ENCODE peak calls at places on chromosomes 11 and 22, in nine cellular contexts. One of them, this sample, is unnamed.

GRCh38 chr11:1406571-1407485 is 17.1 kb downstream of the BRSK2 start:
- DNase-seq in AG10803: no peak
- DNase-seq in Karpas-422: no peak
- DNase-seq in GM06990: no peak
- DNase-seq in HFF-Myc: no peak
- DNase-seq in suprapubic skin: no peak
- DNase-seq in cardiac muscle cell: no peak
- DNase-seq in CD4-positive, CD25-positive, alpha-beta regulatory T cell: no peak
- DNase-seq in PC-3: no peak
- DNase-seq in this sample: no peak

GRCh38 chr11:121099885-121100284 is 1.2 kb upstream of the TECTA start:
- DNase-seq in HFF-Myc: no peak
- DNase-seq in suprapubic skin: no peak
- DNase-seq in AG10803: peak
- DNase-seq in cardiac muscle cell: no peak
- DNase-seq in PC-3: peak
- DNase-seq in CD4-positive, CD25-positive, alpha-beta regulatory T cell: no peak
- DNase-seq in GM06990: no peak
- DNase-seq in Karpas-422: no peak
- DNase-seq in this sample: no peak

GRCh38 chr11:103601230-103601846 is 435.1 kb upstream of the DDI1 start:
- DNase-seq in Karpas-422: peak
- DNase-seq in cardiac muscle cell: peak
- DNase-seq in CD4-positive, CD25-positive, alpha-beta regulatory T cell: no peak
- DNase-seq in suprapubic skin: no peak
- DNase-seq in AG10803: peak
- DNase-seq in GM06990: no peak
- DNase-seq in HFF-Myc: peak
- DNase-seq in PC-3: peak
- DNase-seq in this sample: peak

GRCh38 chr11:97908354-97908753 is 1112.4 kb upstream of the CNTN5 start:
- DNase-seq in AG10803: no peak
- DNase-seq in cardiac muscle cell: no peak
- DNase-seq in Karpas-422: no peak
- DNase-seq in GM06990: no peak
- DNase-seq in PC-3: no peak
- DNase-seq in CD4-positive, CD25-positive, alpha-beta regulatory T cell: no peak
- DNase-seq in suprapubic skin: no peak
- DNase-seq in HFF-Myc: no peak
- DNase-seq in this sample: no peak

GRCh38 chr22:23815781-23816551 is 22.8 kb downstream of the DERL3 start:
- DNase-seq in cardiac muscle cell: no peak
- DNase-seq in PC-3: no peak
- DNase-seq in Karpas-422: no peak
- DNase-seq in GM06990: no peak
- DNase-seq in CD4-positive, CD25-positive, alpha-beta regulatory T cell: no peak
- DNase-seq in HFF-Myc: no peak
- DNase-seq in AG10803: peak
- DNase-seq in suprapubic skin: no peak
- DNase-seq in this sample: no peak

GRCh38 chr22:23380911-23381310 is 199.2 kb downstream of the IGLL1 start:
- DNase-seq in suprapubic skin: peak
- DNase-seq in HFF-Myc: no peak
- DNase-seq in AG10803: no peak
- DNase-seq in PC-3: no peak
- DNase-seq in GM06990: no peak
- DNase-seq in cardiac muscle cell: no peak
- DNase-seq in CD4-positive, CD25-positive, alpha-beta regulatory T cell: no peak
- DNase-seq in Karpas-422: no peak
- DNase-seq in this sample: no peak

GRCh38 chr11:121794671-121795070 is 321.3 kb downstream of the BLID start:
- DNase-seq in suprapubic skin: no peak
- DNase-seq in PC-3: no peak
- DNase-seq in GM06990: no peak
- DNase-seq in AG10803: no peak
- DNase-seq in Karpas-422: no peak
- DNase-seq in cardiac muscle cell: no peak
- DNase-seq in CD4-positive, CD25-positive, alpha-beta regulatory T cell: no peak
- DNase-seq in HFF-Myc: no peak
- DNase-seq in this sample: no peak

GRCh38 chr11:95092549-95093324 is 3.1 kb downstream of the ENDOD1 start:
- DNase-seq in Karpas-422: peak
- DNase-seq in cardiac muscle cell: peak
- DNase-seq in PC-3: peak
- DNase-seq in GM06990: no peak
- DNase-seq in HFF-Myc: no peak
- DNase-seq in CD4-positive, CD25-positive, alpha-beta regulatory T cell: peak
- DNase-seq in suprapubic skin: no peak
- DNase-seq in AG10803: peak
- DNase-seq in this sample: no peak

GRCh38 chr22:25059438-25059837 is 106.9 kb downstream of the KIAA1671 start:
- DNase-seq in CD4-positive, CD25-positive, alpha-beta regulatory T cell: no peak
- DNase-seq in GM06990: no peak
- DNase-seq in PC-3: no peak
- DNase-seq in cardiac muscle cell: no peak
- DNase-seq in AG10803: no peak
- DNase-seq in Karpas-422: no peak
- DNase-seq in HFF-Myc: no peak
- DNase-seq in suprapubic skin: no peak
- DNase-seq in this sample: no peak

GRCh38 chr11:124602193-124602592 is 9.0 kb upstream of the PANX3 start:
- DNase-seq in AG10803: peak
- DNase-seq in GM06990: no peak
- DNase-seq in CD4-positive, CD25-positive, alpha-beta regulatory T cell: no peak
- DNase-seq in suprapubic skin: no peak
- DNase-seq in Karpas-422: no peak
- DNase-seq in HFF-Myc: no peak
- DNase-seq in PC-3: peak
- DNase-seq in cardiac muscle cell: no peak
- DNase-seq in this sample: no peak

GRCh38 chr11:79708319-79708928 is 267.6 kb upstream of the TENM4 start:
- DNase-seq in GM06990: no peak
- DNase-seq in Karpas-422: peak
- DNase-seq in PC-3: peak
- DNase-seq in cardiac muscle cell: peak
- DNase-seq in HFF-Myc: peak
- DNase-seq in suprapubic skin: no peak
- DNase-seq in AG10803: peak
- DNase-seq in CD4-positive, CD25-positive, alpha-beta regulatory T cell: no peak
- DNase-seq in this sample: no peak

DNA sequence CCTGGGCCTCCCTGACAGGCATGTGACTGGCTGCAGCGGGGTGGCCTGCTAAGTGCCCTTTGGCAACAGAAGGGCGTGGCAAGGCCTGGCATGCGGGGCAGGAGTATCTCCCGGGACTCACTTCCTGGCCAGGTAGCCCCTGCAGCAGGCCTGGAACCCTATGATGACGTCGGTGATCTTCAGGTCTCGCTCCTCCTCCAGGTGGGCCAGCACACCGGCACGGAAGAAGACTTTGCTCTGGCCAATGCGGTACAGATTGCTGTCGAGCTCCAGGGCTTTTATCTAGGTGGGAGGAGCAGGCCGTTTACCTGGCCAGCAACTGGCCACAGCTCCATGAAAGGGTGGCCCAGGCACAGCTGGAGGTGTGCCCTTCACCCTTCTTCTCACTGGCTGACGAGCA is 50.9 kb downstream of the APOL1 start:
- DNase-seq in GM06990: no peak
- DNase-seq in suprapubic skin: no peak
- DNase-seq in CD4-positive, CD25-positive, alpha-beta regulatory T cell: no peak
- DNase-seq in HFF-Myc: no peak
- DNase-seq in PC-3: peak
- DNase-seq in AG10803: no peak
- DNase-seq in Karpas-422: no peak
- DNase-seq in cardiac muscle cell: no peak
- DNase-seq in this sample: no peak
- H3K4me3 ChIP-seq in GM06990: no peak
- H3K4me3 ChIP-seq in suprapubic skin: no peak
- H3K4me3 ChIP-seq in CD4-positive, CD25-positive, alpha-beta regulatory T cell: no peak
- H3K4me3 ChIP-seq in HFF-Myc: no peak
- H3K4me3 ChIP-seq in PC-3: no peak
- H3K4me3 ChIP-seq in AG10803: no peak
- H3K4me3 ChIP-seq in Karpas-422: no peak
- H3K4me3 ChIP-seq in cardiac muscle cell: no peak
- H3K4me3 ChIP-seq in this sample: no peak

DNA sequence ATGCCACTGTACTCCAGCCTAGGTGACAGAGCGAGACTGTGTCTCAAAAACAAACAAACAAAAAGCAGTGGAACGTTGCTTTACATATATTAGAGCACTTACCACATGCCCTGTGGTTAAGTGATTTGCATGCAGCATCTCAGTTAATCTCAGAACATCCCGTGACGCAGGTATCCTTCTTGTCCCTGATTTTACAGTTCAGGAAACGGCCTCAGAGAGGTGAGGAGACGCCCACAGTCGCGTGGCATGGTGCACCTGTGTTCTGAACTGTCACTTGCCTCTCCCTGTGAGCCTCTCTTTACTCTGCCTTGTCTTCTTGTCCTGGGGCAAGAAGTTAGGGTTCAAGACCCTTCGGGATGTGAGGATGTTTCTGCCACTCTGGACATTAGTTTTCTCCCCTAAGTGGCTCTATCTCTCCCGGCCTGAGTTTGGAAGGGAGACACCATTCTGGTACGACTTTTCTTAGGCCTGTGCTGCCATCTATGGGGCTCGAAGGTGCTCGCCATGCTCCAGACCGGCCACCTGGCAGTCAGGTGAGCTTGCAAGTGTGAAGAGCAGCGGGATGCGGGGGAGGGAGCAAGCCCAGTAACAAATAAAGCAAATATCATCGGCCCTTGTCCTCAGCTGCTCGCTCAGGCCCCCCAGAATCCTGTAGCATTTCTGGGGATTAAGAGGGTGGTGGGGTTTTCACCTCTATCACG is 25.6 kb downstream of the YWHAH start:
- DNase-seq in PC-3: peak
- DNase-seq in HFF-Myc: no peak
- DNase-seq in suprapubic skin: no peak
- DNase-seq in AG10803: peak
- DNase-seq in CD4-positive, CD25-positive, alpha-beta regulatory T cell: peak
- DNase-seq in cardiac muscle cell: peak
- DNase-seq in GM06990: peak
- DNase-seq in Karpas-422: peak
- DNase-seq in this sample: peak
- H3K4me3 ChIP-seq in PC-3: peak
- H3K4me3 ChIP-seq in HFF-Myc: peak
- H3K4me3 ChIP-seq in suprapubic skin: peak
- H3K4me3 ChIP-seq in AG10803: peak
- H3K4me3 ChIP-seq in CD4-positive, CD25-positive, alpha-beta regulatory T cell: peak
- H3K4me3 ChIP-seq in cardiac muscle cell: peak
- H3K4me3 ChIP-seq in GM06990: peak
- H3K4me3 ChIP-seq in Karpas-422: peak
- H3K4me3 ChIP-seq in this sample: peak

GRCh38 chr22:19434829-19435580 is 2.7 kb downstream of the MRPL40 start:
- DNase-seq in suprapubic skin: no peak
- DNase-seq in AG10803: no peak
- DNase-seq in Karpas-422: peak
- DNase-seq in PC-3: no peak
- DNase-seq in HFF-Myc: no peak
- DNase-seq in GM06990: no peak
- DNase-seq in CD4-positive, CD25-positive, alpha-beta regulatory T cell: no peak
- DNase-seq in cardiac muscle cell: no peak
- DNase-seq in this sample: no peak

GRCh38 chr22:19430890-19431541 is 517 bp downstream of the HIRA start:
- DNase-seq in cardiac muscle cell: peak
- DNase-seq in suprapubic skin: peak
- DNase-seq in HFF-Myc: no peak
- DNase-seq in AG10803: peak
- DNase-seq in Karpas-422: peak
- DNase-seq in GM06990: peak
- DNase-seq in CD4-positive, CD25-positive, alpha-beta regulatory T cell: no peak
- DNase-seq in PC-3: peak
- DNase-seq in this sample: no peak

GRCh38 chr22:19432092-19432844 is at the start of gene MRPL40:
- DNase-seq in CD4-positive, CD25-positive, alpha-beta regulatory T cell: peak
- DNase-seq in suprapubic skin: peak
- DNase-seq in AG10803: peak
- DNase-seq in GM06990: peak
- DNase-seq in cardiac muscle cell: peak
- DNase-seq in Karpas-422: peak
- DNase-seq in PC-3: peak
- DNase-seq in HFF-Myc: peak
- DNase-seq in this sample: peak

GRCh38 chr22:19429950-19430889 is 1.3 kb downstream of the HIRA start:
- DNase-seq in Karpas-422: peak
- DNase-seq in GM06990: peak
- DNase-seq in cardiac muscle cell: peak
- DNase-seq in AG10803: peak
- DNase-seq in CD4-positive, CD25-positive, alpha-beta regulatory T cell: peak
- DNase-seq in suprapubic skin: no peak
- DNase-seq in HFF-Myc: no peak
- DNase-seq in PC-3: peak
- DNase-seq in this sample: peak

DNA sequence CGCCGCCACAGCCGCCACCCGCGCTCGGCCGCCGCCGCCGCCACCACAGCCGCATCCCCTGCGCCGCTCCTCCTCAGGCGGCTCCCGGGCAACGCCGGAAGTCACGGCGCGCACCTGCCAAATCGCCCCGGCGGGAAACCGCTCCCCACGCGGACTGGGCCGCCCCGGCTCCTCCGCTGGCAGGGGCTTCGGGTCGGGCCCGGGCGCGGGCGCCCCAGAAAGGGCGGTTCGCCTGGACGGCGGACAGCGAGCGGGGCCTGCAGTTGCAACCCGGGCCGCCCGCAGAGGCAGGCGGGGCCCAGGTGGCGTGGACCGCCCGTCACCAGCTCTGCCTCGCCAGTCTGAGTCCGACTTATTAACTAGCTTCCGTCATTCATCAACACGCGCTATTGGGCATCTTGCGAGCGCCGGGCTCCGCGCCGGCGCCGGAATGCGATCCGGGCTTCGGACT is at the start of gene HIRA:
- DNase-seq in HFF-Myc: no peak
- DNase-seq in GM06990: peak
- DNase-seq in AG10803: peak
- DNase-seq in PC-3: peak
- DNase-seq in cardiac muscle cell: peak
- DNase-seq in CD4-positive, CD25-positive, alpha-beta regulatory T cell: peak
- DNase-seq in Karpas-422: peak
- DNase-seq in suprapubic skin: peak
- DNase-seq in this sample: peak
- H3K4me3 ChIP-seq in HFF-Myc: peak
- H3K4me3 ChIP-seq in GM06990: peak
- H3K4me3 ChIP-seq in AG10803: peak
- H3K4me3 ChIP-seq in PC-3: peak
- H3K4me3 ChIP-seq in cardiac muscle cell: peak
- H3K4me3 ChIP-seq in CD4-positive, CD25-positive, alpha-beta regulatory T cell: peak
- H3K4me3 ChIP-seq in Karpas-422: peak
- H3K4me3 ChIP-seq in suprapubic skin: peak
- H3K4me3 ChIP-seq in this sample: peak

DNA sequence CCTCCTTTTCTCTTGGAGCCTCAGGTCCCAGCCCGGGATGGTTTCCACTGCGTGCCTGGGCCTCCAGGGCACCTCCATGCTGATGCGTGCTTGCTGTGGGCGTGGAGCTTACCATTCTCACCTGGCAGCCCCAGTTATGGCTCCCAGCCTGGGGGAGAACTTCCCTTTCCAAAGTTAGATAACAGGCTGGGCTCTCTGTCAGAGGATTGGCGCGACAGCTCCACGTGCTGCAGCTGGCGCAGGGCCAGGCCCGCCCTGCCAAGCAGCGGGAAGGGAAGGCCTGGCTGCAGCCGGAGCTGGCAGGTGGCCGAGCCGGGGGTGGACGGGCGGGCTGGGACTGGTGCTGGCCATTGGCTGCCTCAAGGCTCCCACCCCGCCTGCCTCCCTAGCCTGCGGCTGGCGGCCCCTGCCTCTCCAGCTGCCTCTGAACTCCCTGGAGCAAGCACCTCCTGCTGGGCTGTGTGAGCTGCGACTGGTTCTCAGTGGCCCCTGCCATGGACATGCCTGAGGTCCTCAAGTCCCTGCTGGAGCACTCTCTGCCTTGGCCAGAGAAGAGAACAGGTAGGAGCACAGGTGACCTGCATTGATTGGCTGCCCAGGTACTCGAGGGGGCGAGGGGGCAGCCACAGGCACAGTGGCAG is 14.6 kb upstream of the TEF start:
- DNase-seq in cardiac muscle cell: peak
- DNase-seq in AG10803: peak
- DNase-seq in GM06990: no peak
- DNase-seq in HFF-Myc: peak
- DNase-seq in CD4-positive, CD25-positive, alpha-beta regulatory T cell: no peak
- DNase-seq in suprapubic skin: peak
- DNase-seq in PC-3: peak
- DNase-seq in Karpas-422: no peak
- DNase-seq in this sample: no peak
- H3K4me3 ChIP-seq in cardiac muscle cell: no peak
- H3K4me3 ChIP-seq in AG10803: peak
- H3K4me3 ChIP-seq in GM06990: no peak
- H3K4me3 ChIP-seq in HFF-Myc: peak
- H3K4me3 ChIP-seq in CD4-positive, CD25-positive, alpha-beta regulatory T cell: no peak
- H3K4me3 ChIP-seq in suprapubic skin: peak
- H3K4me3 ChIP-seq in PC-3: peak
- H3K4me3 ChIP-seq in Karpas-422: no peak
- H3K4me3 ChIP-seq in this sample: no peak

This sample was measured in CD8-positive, alpha-beta memory T cell.